ENCODE peak calls at places on chromosomes 11 and 22, in eight cellular contexts. A, W, Z, X, C, O, G and L are unnamed samples.

GRCh38 chr11:86910592-86910991 is 44.6 kb downstream of the FZD4 start:
- DNase-seq in G (no peak), A (no peak), C (no peak), X (no peak), W (no peak), O (no peak), Z (no peak), L (no peak)

GRCh38 chr11:36023922-36024321 is 80.1 kb downstream of the LDLRAD3 start:
- DNase-seq in X (no peak), W (no peak), C (no peak), G (no peak), Z (no peak), A (no peak), O (no peak), L (no peak)

GRCh38 chr22:19808873-19809478 is 45.7 kb downstream of the GNB1L start:
- DNase-seq in A (no peak), O (no peak), X (peak; percentile 27), W (peak; percentile 74), G (no peak), Z (no peak), C (no peak), L (no peak)

GRCh38 chr11:112963368-112963955 is 2.2 kb downstream of the NCAM1 start:
- DNase-seq in Z (no peak), C (no peak), W (no peak), A (no peak), O (no peak), G (no peak), X (no peak), L (no peak)

GRCh38 chr22:21652547-21653545 is 10.7 kb downstream of the SDF2L1 start:
- DNase-seq in O (no peak), G (no peak), W (no peak), Z (no peak), A (no peak), C (no peak), X (no peak), L (no peak)

GRCh38 chr11:68016904-68017817 is 7.0 kb downstream of the ALDH3B1 start:
- DNase-seq in G (no peak), X (peak; percentile 56), Z (peak; percentile 51), C (no peak), O (no peak), W (no peak), A (no peak), L (no peak)

GRCh38 chr22:46234851-46235437 is 15.1 kb downstream of the CDPF1 start:
- DNase-seq in W (no peak), C (no peak), A (no peak), O (no peak), Z (no peak), G (no peak), X (no peak), L (no peak)

GRCh38 chr11:111637885-111638284 is 35.6 kb downstream of the SIK2 start:
- DNase-seq in Z (no peak), X (no peak), C (no peak), A (no peak), O (no peak), W (no peak), G (no peak), L (no peak)

GRCh38 chr11:123174196-123175183 is 20.6 kb downstream of the CLMP start:
- DNase-seq in W (peak; percentile 44), X (no peak), O (no peak), Z (no peak), C (peak; percentile 80), A (peak; percentile 84), G (no peak), L (no peak)

GRCh38 chr11:2569731-2570210 is 125.0 kb downstream of the KCNQ1 start:
- DNase-seq in Z (no peak), C (no peak), X (peak; percentile 23), W (peak; percentile 23), A (no peak), G (no peak), O (no peak), L (no peak)